ENCODE peak calls at places on chromosomes 6 and 20, in ten cellular contexts. K, U, D, S, Y, P, F, H, Z and W are unnamed samples.

GRCh38 chr6:91436448-91436847 is 849.6 kb upstream of the MAP3K7 start:
- DNase-seq in K (no peak), U (no peak), D (no peak), S (no peak), Y (no peak), P (no peak), F (no peak), H (no peak), Z (no peak), W (no peak)

GRCh38 chr6:14635195-14635594 is 517.6 kb downstream of the CD83 start:
- DNase-seq in K (no peak), U (no peak), D (peak), S (no peak), Y (peak), P (no peak), F (no peak), H (no peak), Z (peak), W (no peak)

GRCh38 chr6:108966855-108967755 is 118.9 kb downstream of the ARMC2 start:
- DNase-seq in K (no peak), U (no peak), D (peak), S (peak), Y (no peak), P (peak), F (peak), H (peak), Z (peak), W (no peak)

GRCh38 chr20:50048420-50049166 is 64.4 kb downstream of the UBE2V1 start:
- DNase-seq in K (no peak), U (peak), D (peak), S (peak), Y (no peak), P (no peak), F (no peak), H (no peak), Z (no peak), W (no peak)

GRCh38 chr6:14758421-14759043 is 487.3 kb upstream of the JARID2 start:
- DNase-seq in K (no peak), U (no peak), D (no peak), S (peak), Y (no peak), P (no peak), F (no peak), H (peak), Z (peak), W (no peak)

GRCh38 chr6:45200510-45200909 is 127.6 kb upstream of the RUNX2 start:
- DNase-seq in K (no peak), U (no peak), D (no peak), S (no peak), Y (no peak), P (no peak), F (no peak), H (no peak), Z (no peak), W (no peak)

GRCh38 chr20:23115823-23116222 is 29.7 kb upstream of the CD93 start:
- DNase-seq in K (no peak), U (no peak), D (no peak), S (no peak), Y (no peak), P (no peak), F (no peak), H (no peak), Z (no peak), W (peak)

GRCh38 chr20:53763707-53764415 is 170.2 kb upstream of the ZNF217 start:
- DNase-seq in K (no peak), U (no peak), D (no peak), S (no peak), Y (no peak), P (no peak), F (peak), H (peak), Z (peak), W (no peak)

GRCh38 chr20:373171-373890 is 7.2 kb upstream of the TRIB3 start:
- DNase-seq in K (no peak), U (peak), D (no peak), S (peak), Y (no peak), P (no peak), F (peak), H (peak), Z (peak), W (no peak)

GRCh38 chr6:39228111-39228971 is 934 bp downstream of the KCNK5 start:
- DNase-seq in K (no peak), U (no peak), D (no peak), S (peak), Y (no peak), P (no peak), F (no peak), H (no peak), Z (no peak), W (no peak)

GRCh38 chr6:106159531-106159940 is 73.4 kb downstream of the PRDM1 start:
- DNase-seq in K (no peak), U (peak), D (no peak), S (no peak), Y (no peak), P (no peak), F (peak), H (no peak), Z (peak), W (no peak)

GRCh38 chr20:13220194-13220856 is 749 bp upstream of the ISM1 start:
- DNase-seq in K (no peak), U (peak), D (peak), S (no peak), Y (no peak), P (peak), F (no peak), H (peak), Z (peak), W (peak)

GRCh38 chr6:105322499-105323231 is 80.2 kb downstream of the PREP start:
- DNase-seq in K (no peak), U (no peak), D (no peak), S (no peak), Y (no peak), P (no peak), F (no peak), H (no peak), Z (peak), W (no peak)

GRCh38 chr6:75201901-75202672 is 3.8 kb downstream of the COL12A1 start:
- DNase-seq in K (no peak), U (peak), D (no peak), S (no peak), Y (no peak), P (peak), F (no peak), H (peak), Z (no peak), W (peak)

GRCh38 chr20:38139919-38140753 is 24.9 kb downstream of the TGM2 start:
- DNase-seq in K (no peak), U (no peak), D (no peak), S (no peak), Y (no peak), P (no peak), F (peak), H (peak), Z (no peak), W (no peak)

GRCh38 chr6:149319413-149319812 is 1.9 kb downstream of the TAB2 start:
- DNase-seq in K (no peak), U (no peak), D (no peak), S (no peak), Y (no peak), P (no peak), F (no peak), H (no peak), Z (peak), W (no peak)

GRCh38 chr6:77462359-77463307 is 658 bp downstream of the HTR1B start:
- DNase-seq in K (no peak), U (no peak), D (no peak), S (no peak), Y (no peak), P (no peak), F (no peak), H (peak), Z (no peak), W (no peak)

GRCh38 chr6:143064996-143065683 is 4.5 kb downstream of the AIG1 start:
- DNase-seq in K (no peak), U (no peak), D (no peak), S (no peak), Y (no peak), P (no peak), F (peak), H (peak), Z (peak), W (no peak)

GRCh38 chr6:37650071-37650481 is 47.6 kb downstream of the MDGA1 start:
- DNase-seq in K (no peak), U (no peak), D (no peak), S (no peak), Y (no peak), P (peak), F (no peak), H (peak), Z (no peak), W (peak)

GRCh38 chr6:17081273-17081672 is 20.6 kb upstream of the STMND1 start:
- DNase-seq in K (no peak), U (no peak), D (no peak), S (no peak), Y (no peak), P (no peak), F (no peak), H (no peak), Z (no peak), W (no peak)

GRCh38 chr6:78561015-78561414 is 306.3 kb upstream of the IRAK1BP1 start:
- DNase-seq in K (no peak), U (no peak), D (no peak), S (no peak), Y (no peak), P (no peak), F (peak), H (no peak), Z (peak), W (no peak)

GRCh38 chr6:109229536-109229935 is 134.2 kb downstream of the CEP57L1 start:
- DNase-seq in K (no peak), U (peak), D (no peak), S (no peak), Y (no peak), P (no peak), F (peak), H (peak), Z (peak), W (no peak)

GRCh38 chr6:112835078-112835477 is 487.9 kb downstream of the RFPL4B start:
- DNase-seq in K (no peak), U (no peak), D (no peak), S (no peak), Y (no peak), P (no peak), F (no peak), H (no peak), Z (no peak), W (no peak)

GRCh38 chr6:149336529-149336928 is 19.0 kb downstream of the TAB2 start:
- DNase-seq in K (no peak), U (no peak), D (no peak), S (no peak), Y (no peak), P (no peak), F (no peak), H (peak), Z (peak), W (no peak)

GRCh38 chr6:125888989-125889656 is 67.4 kb upstream of the HINT3 start:
- DNase-seq in K (no peak), U (no peak), D (no peak), S (no peak), Y (peak), P (no peak), F (peak), H (peak), Z (peak), W (peak)

GRCh38 chr20:33789109-33789857 is 21.9 kb upstream of the CHMP4B start:
- DNase-seq in K (no peak), U (peak), D (no peak), S (peak), Y (no peak), P (no peak), F (peak), H (peak), Z (peak), W (no peak)

GRCh38 chr6:103122766-103123601 is 1729.5 kb downstream of the GRIK2 start:
- DNase-seq in K (no peak), U (no peak), D (no peak), S (no peak), Y (peak), P (no peak), F (peak), H (peak), Z (peak), W (peak)

GRCh38 chr6:16420715-16421461 is 182.5 kb downstream of the GMPR start:
- DNase-seq in K (no peak), U (peak), D (peak), S (no peak), Y (peak), P (no peak), F (peak), H (peak), Z (no peak), W (peak)

GRCh38 chr6:156175433-156175832 is 601.7 kb upstream of the ARID1B start:
- DNase-seq in K (no peak), U (no peak), D (no peak), S (no peak), Y (no peak), P (no peak), F (no peak), H (no peak), Z (no peak), W (no peak)

GRCh38 chr6:156174026-156174880 is 602.9 kb upstream of the ARID1B start:
- DNase-seq in K (no peak), U (no peak), D (no peak), S (no peak), Y (no peak), P (no peak), F (no peak), H (no peak), Z (no peak), W (no peak)

DNA sequence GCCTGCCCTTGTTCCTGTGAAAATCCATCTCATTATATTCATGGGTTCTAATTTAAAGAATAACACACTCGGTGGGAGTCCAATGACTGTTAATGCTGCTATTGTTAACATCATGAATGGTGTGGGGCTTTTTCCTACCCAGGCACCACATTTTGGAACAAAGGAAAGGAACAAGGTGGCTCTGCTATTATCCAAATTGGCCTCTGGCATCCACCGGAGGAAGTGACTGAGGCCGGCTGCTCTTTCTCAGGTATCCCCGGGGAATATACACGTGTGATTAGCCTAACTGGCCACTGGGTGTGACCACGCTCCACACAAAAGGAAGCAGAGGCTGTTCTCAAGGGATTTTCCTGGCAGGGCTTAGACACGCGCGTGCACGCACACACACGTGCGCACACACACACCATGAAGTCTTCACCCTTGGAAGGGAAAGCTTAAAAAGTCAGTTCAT is 601.2 kb upstream of the ARID1B start:
- DNase-seq in K (no peak), U (peak), D (no peak), S (no peak), Y (peak), P (peak), F (no peak), H (peak), Z (no peak), W (no peak)
- TF ChIP-seq CTCF in K (peak), U (no peak), D (no peak), S (no peak), Y (peak), P (peak), F (no peak), H (peak), Z (no peak), W (no peak)

GRCh38 chr6:150741633-150742200 is 123.8 kb upstream of the MTHFD1L start:
- DNase-seq in K (peak), U (no peak), D (no peak), S (no peak), Y (peak), P (no peak), F (no peak), H (no peak), Z (no peak), W (peak)
- TF ChIP-seq CTCF in K (peak), U (peak), D (peak), S (peak), Y (peak), P (peak), F (peak), H (peak), Z (peak), W (peak)

GRCh38 chr20:19802099-19802491 is 44.0 kb downstream of the RIN2 start:
- DNase-seq in K (no peak), U (no peak), D (no peak), S (no peak), Y (no peak), P (no peak), F (no peak), H (no peak), Z (no peak), W (no peak)

GRCh38 chr20:19806806-19807691 is 49.0 kb downstream of the RIN2 start:
- DNase-seq in K (no peak), U (peak), D (no peak), S (no peak), Y (no peak), P (no peak), F (no peak), H (no peak), Z (peak), W (no peak)

GRCh38 chr20:19807901-19808300 is 49.8 kb downstream of the RIN2 start:
- DNase-seq in K (no peak), U (no peak), D (no peak), S (no peak), Y (no peak), P (no peak), F (no peak), H (no peak), Z (no peak), W (no peak)

GRCh38 chr20:19799325-19799724 is 41.3 kb downstream of the RIN2 start:
- DNase-seq in K (no peak), U (no peak), D (no peak), S (no peak), Y (no peak), P (no peak), F (no peak), H (no peak), Z (no peak), W (no peak)

DNA sequence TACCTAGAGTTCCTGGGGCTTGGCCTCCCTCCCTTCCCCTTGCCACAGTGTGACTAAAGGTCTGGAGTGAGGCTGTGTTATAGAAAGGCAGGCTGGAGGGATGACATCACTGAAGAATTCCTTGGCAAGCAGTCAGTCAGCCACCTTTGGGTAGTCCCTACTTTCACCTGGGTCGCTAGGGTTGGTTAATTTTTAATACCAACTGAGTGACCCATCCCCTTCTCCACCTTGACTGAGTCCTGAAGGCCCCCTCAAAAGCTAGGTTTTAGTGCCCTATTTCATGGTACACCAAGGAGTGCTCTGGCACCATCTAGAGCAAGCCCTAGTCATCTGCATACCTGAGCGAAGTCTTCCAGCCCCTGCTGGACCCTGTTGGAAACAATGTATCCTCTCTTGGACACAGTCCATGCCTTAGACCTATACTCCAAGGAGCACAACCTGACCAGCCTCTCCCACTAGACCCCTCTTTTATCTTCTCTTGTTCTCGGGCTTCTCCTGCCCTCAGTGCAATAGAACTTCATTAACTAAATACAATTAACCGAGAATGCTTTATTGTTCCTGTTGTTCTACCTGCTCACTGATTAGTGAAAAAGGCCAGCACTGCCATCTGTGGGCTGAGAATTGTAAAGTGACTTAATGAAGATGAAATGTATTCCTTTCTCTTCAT is 44.6 kb downstream of the RIN2 start:
- DNase-seq in K (no peak), U (no peak), D (no peak), S (no peak), Y (no peak), P (no peak), F (no peak), H (peak), Z (peak), W (no peak)
- TF ChIP-seq CTCF in K (no peak), U (no peak), D (no peak), S (peak), Y (peak), P (peak), F (peak), H (peak), Z (peak), W (peak)

GRCh38 chr6:41040911-41041536 is 1.2 kb upstream of the TSPO2 start:
- DNase-seq in K (no peak), U (peak), D (no peak), S (no peak), Y (no peak), P (no peak), F (no peak), H (no peak), Z (no peak), W (no peak)

GRCh38 chr6:41040101-41040910 is 1.3 kb upstream of the UNC5CL start:
- DNase-seq in K (no peak), U (peak), D (no peak), S (no peak), Y (no peak), P (no peak), F (no peak), H (peak), Z (peak), W (no peak)

GRCh38 chr6:41037107-41037900 is 1.7 kb downstream of the UNC5CL start:
- DNase-seq in K (no peak), U (no peak), D (no peak), S (no peak), Y (no peak), P (no peak), F (no peak), H (no peak), Z (no peak), W (no peak)

GRCh38 chr6:41036601-41037000 is 2.4 kb downstream of the UNC5CL start:
- DNase-seq in K (no peak), U (peak), D (no peak), S (no peak), Y (no peak), P (no peak), F (no peak), H (no peak), Z (peak), W (no peak)

DNA sequence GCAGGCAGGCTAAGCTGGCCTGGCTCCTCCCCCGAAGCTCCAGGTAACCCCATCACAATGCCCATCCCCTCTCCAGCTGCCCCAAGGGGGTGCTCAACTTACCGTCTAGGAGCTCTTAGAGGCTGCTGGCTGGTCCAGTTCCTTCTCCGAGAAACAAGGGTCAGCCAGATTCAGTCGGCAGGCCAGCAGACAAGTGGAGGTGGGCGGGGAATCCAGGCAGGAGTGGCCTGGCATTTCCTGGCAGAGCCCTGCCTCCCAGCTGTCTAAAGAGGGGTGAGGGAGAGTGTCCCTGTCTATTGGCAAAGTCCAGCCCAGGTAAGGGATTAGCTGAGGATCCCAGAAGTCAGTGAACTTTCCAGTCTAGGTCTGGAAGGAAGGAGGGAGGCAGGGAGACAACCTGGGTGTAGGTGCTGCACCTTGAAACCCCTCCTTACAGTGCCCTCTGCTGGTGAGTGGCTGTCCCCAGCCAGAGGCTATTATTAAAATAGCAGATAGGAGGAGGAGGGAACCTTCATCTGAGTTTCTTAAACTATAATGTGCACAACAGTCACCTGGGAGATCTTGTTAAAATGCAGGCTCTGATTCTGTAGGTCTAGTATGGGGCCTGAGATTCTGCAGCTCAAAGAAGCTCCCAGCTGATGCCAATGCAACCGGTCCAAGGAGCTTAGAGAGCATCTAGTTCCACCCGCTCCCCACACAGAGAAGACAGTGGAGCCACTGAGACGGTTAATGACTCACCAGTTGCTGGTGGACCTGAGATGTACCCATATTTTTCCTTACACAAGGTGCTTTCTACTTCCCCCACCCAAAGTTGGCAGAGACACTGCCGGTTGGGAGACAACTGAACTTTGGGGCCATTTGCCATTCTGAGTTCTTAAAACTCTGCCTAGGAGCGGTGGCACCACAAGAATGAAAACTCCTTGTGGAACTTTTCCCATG is at the start of gene UNC5CL:
- DNase-seq in K (no peak), U (peak), D (peak), S (no peak), Y (peak), P (no peak), F (peak), H (peak), Z (peak), W (peak)
- TF ChIP-seq CTCF in K (peak), U (peak), D (peak), S (peak), Y (peak), P (peak), F (peak), H (peak), Z (peak), W (peak)